ENCODE peak calls at places on chromosomes 13 and 19, in six cellular contexts. One of them, this sample, is unnamed.

GRCh38 chr13:65943024-65943423 is 1287.1 kb downstream of the PCDH9 start:
- DNase-seq in vagina: no peak
- DNase-seq in mammary epithelial cell: no peak
- DNase-seq in upper lobe of right lung: no peak
- DNase-seq in SJSA1: no peak
- DNase-seq in cardiac muscle cell: peak
- DNase-seq in this sample: no peak

GRCh38 chr19:15584541-15585115 is 30.4 kb upstream of the CYP4F8 start:
- DNase-seq in vagina: no peak
- DNase-seq in mammary epithelial cell: peak
- DNase-seq in upper lobe of right lung: peak
- DNase-seq in SJSA1: peak
- DNase-seq in cardiac muscle cell: peak
- DNase-seq in this sample: peak

GRCh38 chr19:49432141-49433073 is 7.2 kb downstream of the GFY start:
- DNase-seq in vagina: no peak
- DNase-seq in mammary epithelial cell: no peak
- DNase-seq in upper lobe of right lung: no peak
- DNase-seq in SJSA1: no peak
- DNase-seq in cardiac muscle cell: no peak
- DNase-seq in this sample: no peak

GRCh38 chr19:6947745-6948144 is 60.4 kb downstream of the ADGRE1 start:
- DNase-seq in vagina: no peak
- DNase-seq in mammary epithelial cell: no peak
- DNase-seq in upper lobe of right lung: no peak
- DNase-seq in SJSA1: no peak
- DNase-seq in cardiac muscle cell: peak
- DNase-seq in this sample: no peak

GRCh38 chr13:90696656-90697055 is 650.8 kb upstream of the MIR17HG start:
- DNase-seq in vagina: no peak
- DNase-seq in mammary epithelial cell: peak
- DNase-seq in upper lobe of right lung: no peak
- DNase-seq in SJSA1: no peak
- DNase-seq in cardiac muscle cell: peak
- DNase-seq in this sample: no peak

GRCh38 chr13:80048802-80049201 is 292.1 kb downstream of the SPRY2 start:
- DNase-seq in vagina: no peak
- DNase-seq in mammary epithelial cell: peak
- DNase-seq in upper lobe of right lung: peak
- DNase-seq in SJSA1: peak
- DNase-seq in cardiac muscle cell: peak
- DNase-seq in this sample: peak

GRCh38 chr19:53034948-53035675 is 9.4 kb upstream of the ERVV-2 start:
- DNase-seq in vagina: no peak
- DNase-seq in mammary epithelial cell: no peak
- DNase-seq in upper lobe of right lung: no peak
- DNase-seq in SJSA1: no peak
- DNase-seq in cardiac muscle cell: no peak
- DNase-seq in this sample: no peak

GRCh38 chr13:43054803-43055802 is 31.7 kb downstream of the DNAJC15 start:
- DNase-seq in vagina: no peak
- DNase-seq in mammary epithelial cell: peak
- DNase-seq in upper lobe of right lung: no peak
- DNase-seq in SJSA1: peak
- DNase-seq in cardiac muscle cell: peak
- DNase-seq in this sample: peak

GRCh38 chr19:46825731-46826055 is 25.0 kb downstream of the AP2S1 start:
- DNase-seq in vagina: no peak
- DNase-seq in mammary epithelial cell: peak
- DNase-seq in upper lobe of right lung: no peak
- DNase-seq in SJSA1: no peak
- DNase-seq in cardiac muscle cell: no peak
- DNase-seq in this sample: no peak

GRCh38 chr19:4256563-4256962 is 9.7 kb downstream of the YJU2 start:
- DNase-seq in vagina: no peak
- DNase-seq in mammary epithelial cell: no peak
- DNase-seq in upper lobe of right lung: no peak
- DNase-seq in SJSA1: no peak
- DNase-seq in cardiac muscle cell: no peak
- DNase-seq in this sample: no peak

GRCh38 chr13:50366488-50367174 is 351.4 kb downstream of the KCNRG start:
- DNase-seq in vagina: no peak
- DNase-seq in mammary epithelial cell: no peak
- DNase-seq in upper lobe of right lung: no peak
- DNase-seq in SJSA1: no peak
- DNase-seq in cardiac muscle cell: no peak
- DNase-seq in this sample: no peak

GRCh38 chr13:44734204-44734707 is 158.1 kb upstream of the TSC22D1 start:
- DNase-seq in vagina: no peak
- DNase-seq in mammary epithelial cell: peak
- DNase-seq in upper lobe of right lung: peak
- DNase-seq in SJSA1: no peak
- DNase-seq in cardiac muscle cell: peak
- DNase-seq in this sample: peak

GRCh38 chr19:40322271-40322610 is 26.0 kb downstream of the C19orf47 start:
- DNase-seq in vagina: no peak
- DNase-seq in mammary epithelial cell: no peak
- DNase-seq in upper lobe of right lung: no peak
- DNase-seq in SJSA1: no peak
- DNase-seq in cardiac muscle cell: no peak
- DNase-seq in this sample: no peak

GRCh38 chr13:59823495-59823894 is 340.2 kb downstream of the DIAPH3 start:
- DNase-seq in vagina: no peak
- DNase-seq in mammary epithelial cell: peak
- DNase-seq in upper lobe of right lung: no peak
- DNase-seq in SJSA1: no peak
- DNase-seq in cardiac muscle cell: peak
- DNase-seq in this sample: no peak

GRCh38 chr13:112752211-112752610 is 62.4 kb downstream of the ATP11A start:
- DNase-seq in vagina: no peak
- DNase-seq in mammary epithelial cell: no peak
- DNase-seq in upper lobe of right lung: peak
- DNase-seq in SJSA1: no peak
- DNase-seq in cardiac muscle cell: no peak
- DNase-seq in this sample: no peak

DNA sequence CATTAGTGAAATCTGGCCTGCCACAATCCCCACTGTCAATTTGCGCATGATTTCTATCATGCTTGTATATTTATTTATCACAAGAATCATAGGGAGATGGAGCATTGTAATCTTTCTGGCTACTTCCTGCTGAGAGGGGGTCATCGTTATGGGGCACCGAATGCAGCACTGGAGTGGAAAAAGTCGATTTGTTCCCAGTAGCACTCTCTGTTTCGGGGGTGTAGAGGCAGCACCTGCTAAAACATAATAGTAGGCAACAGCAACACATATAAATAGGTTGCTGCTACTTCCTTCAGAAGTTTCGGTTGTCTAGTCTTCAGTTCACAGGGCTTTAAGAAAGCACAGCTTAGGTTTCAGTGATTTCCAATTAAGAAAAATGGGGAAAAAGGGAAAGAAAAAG is 23.4 kb upstream of the CEACAM21 start:
- DNase-seq in vagina: no peak
- DNase-seq in mammary epithelial cell: no peak
- DNase-seq in upper lobe of right lung: no peak
- DNase-seq in SJSA1: no peak
- DNase-seq in cardiac muscle cell: no peak
- DNase-seq in this sample: no peak
- H3K4me3 ChIP-seq in vagina: no peak
- H3K4me3 ChIP-seq in mammary epithelial cell: no peak
- H3K4me3 ChIP-seq in upper lobe of right lung: peak
- H3K4me3 ChIP-seq in SJSA1: no peak
- H3K4me3 ChIP-seq in cardiac muscle cell: no peak
- H3K4me3 ChIP-seq in this sample: no peak

DNA sequence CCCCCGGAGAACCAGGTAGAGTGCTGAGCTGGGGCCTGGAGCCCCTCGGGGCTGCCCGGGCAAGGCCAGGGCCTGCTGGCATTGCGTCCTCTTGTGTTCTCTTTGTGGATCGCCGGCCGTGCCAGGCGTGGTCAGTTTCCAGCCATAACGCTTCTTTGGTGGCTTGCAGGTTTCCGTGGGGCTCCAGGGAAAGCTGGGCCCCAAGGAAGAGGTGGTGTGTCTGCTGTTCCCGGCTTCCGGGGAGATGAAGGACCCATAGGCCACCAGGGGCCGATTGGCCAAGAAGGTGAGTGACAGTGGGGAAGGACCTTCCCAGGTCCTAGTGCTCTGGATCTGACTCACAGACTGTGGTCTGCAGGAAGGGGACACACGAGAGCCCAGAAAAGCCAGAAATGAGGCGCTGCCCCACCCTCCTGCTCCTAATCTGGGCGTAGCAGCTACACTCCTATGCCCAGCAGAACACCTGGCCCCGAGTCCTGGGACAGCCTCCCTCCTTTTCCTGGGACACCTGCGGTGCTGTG is 57.5 kb downstream of the RAB20 start:
- DNase-seq in vagina: no peak
- DNase-seq in mammary epithelial cell: no peak
- DNase-seq in upper lobe of right lung: no peak
- DNase-seq in SJSA1: no peak
- DNase-seq in cardiac muscle cell: no peak
- DNase-seq in this sample: no peak
- H3K27ac ChIP-seq in vagina: no peak
- H3K27ac ChIP-seq in mammary epithelial cell: no peak
- H3K27ac ChIP-seq in upper lobe of right lung: no peak
- H3K27ac ChIP-seq in SJSA1: peak
- H3K27ac ChIP-seq in cardiac muscle cell: no peak
- H3K27ac ChIP-seq in this sample: peak

GRCh38 chr19:18150776-18151624 is 2.0 kb upstream of the PIK3R2 start:
- DNase-seq in vagina: no peak
- DNase-seq in mammary epithelial cell: no peak
- DNase-seq in upper lobe of right lung: no peak
- DNase-seq in SJSA1: no peak
- DNase-seq in cardiac muscle cell: no peak
- DNase-seq in this sample: no peak
- H3K4me3 ChIP-seq in vagina: no peak
- H3K4me3 ChIP-seq in mammary epithelial cell: no peak
- H3K4me3 ChIP-seq in upper lobe of right lung: no peak
- H3K4me3 ChIP-seq in SJSA1: no peak
- H3K4me3 ChIP-seq in cardiac muscle cell: no peak
- H3K4me3 ChIP-seq in this sample: no peak

DNA sequence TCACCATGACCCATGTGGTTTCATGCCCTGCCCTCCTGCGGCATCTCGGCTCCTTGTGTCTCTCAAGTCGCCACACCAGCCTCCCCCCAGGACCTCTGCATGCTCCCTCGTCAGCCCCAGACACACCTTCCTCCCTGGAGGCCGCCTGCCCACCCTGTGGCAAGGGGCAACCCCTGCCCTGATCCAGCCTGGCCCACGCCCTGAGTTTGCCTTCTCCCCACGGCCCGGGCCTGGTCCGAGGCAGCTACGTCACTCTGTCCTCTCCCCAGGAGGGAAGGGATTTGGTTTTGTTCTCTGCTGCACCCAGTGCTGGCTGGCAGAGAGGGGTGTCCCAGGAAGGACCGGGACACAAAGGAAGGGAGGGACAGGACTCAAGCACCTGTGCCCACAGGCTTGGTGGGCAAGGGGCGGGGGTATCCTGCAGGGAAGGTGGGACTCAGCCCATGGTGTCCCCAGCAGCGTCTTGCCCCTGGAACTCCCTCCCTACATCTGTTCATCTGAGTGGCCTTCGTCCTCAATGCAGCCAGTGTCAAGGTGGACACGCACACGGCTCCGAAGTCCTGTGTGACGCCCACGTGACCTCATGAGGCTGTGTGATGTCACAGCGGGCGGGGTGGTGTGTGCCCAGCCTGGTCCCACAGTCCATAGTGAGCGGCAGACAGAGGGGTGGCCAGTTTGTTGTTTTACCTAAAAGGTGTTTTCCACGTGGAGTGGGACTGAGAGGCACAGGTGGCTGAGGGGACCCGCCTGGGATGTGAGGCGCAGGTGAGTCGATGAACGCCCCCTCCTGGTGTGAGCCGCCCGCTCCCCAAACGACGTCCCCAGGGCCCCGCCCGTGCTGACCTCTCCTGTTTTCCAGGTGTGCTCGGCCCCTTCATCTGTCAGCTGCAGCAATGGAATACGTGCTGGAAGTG is at the start of gene TEX29:
- DNase-seq in vagina: no peak
- DNase-seq in mammary epithelial cell: no peak
- DNase-seq in upper lobe of right lung: no peak
- DNase-seq in SJSA1: peak
- DNase-seq in cardiac muscle cell: no peak
- DNase-seq in this sample: no peak
- H3K27ac ChIP-seq in vagina: no peak
- H3K27ac ChIP-seq in mammary epithelial cell: no peak
- H3K27ac ChIP-seq in upper lobe of right lung: no peak
- H3K27ac ChIP-seq in SJSA1: no peak
- H3K27ac ChIP-seq in cardiac muscle cell: no peak
- H3K27ac ChIP-seq in this sample: no peak

GRCh38 chr19:55676889-55677505 is 2.0 kb downstream of the EPN1 start:
- DNase-seq in vagina: no peak
- DNase-seq in mammary epithelial cell: no peak
- DNase-seq in upper lobe of right lung: no peak
- DNase-seq in SJSA1: no peak
- DNase-seq in cardiac muscle cell: no peak
- DNase-seq in this sample: no peak
- H3K4me3 ChIP-seq in vagina: peak
- H3K4me3 ChIP-seq in mammary epithelial cell: peak
- H3K4me3 ChIP-seq in upper lobe of right lung: peak
- H3K4me3 ChIP-seq in SJSA1: no peak
- H3K4me3 ChIP-seq in cardiac muscle cell: no peak
- H3K4me3 ChIP-seq in this sample: peak

DNA sequence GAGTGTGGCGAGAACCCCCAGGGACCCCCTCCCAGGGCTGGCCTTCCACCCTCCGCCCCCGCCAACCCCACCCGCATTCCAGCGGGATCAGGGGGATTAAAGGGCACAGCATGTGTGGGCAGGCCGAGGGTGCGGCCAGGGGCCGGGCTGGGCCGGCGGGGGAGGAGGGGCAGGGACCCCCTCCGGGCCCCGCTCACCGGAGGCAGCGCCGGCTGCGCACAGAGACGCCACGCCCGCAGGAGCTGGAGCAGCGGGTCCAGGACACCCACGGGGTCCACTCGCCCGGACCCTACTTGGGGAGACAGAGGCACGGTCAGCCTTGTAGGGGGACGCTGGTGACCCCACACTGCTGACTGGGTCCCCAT is 2.4 kb downstream of the ADAMTSL5 start:
- DNase-seq in vagina: no peak
- DNase-seq in mammary epithelial cell: no peak
- DNase-seq in upper lobe of right lung: no peak
- DNase-seq in SJSA1: no peak
- DNase-seq in cardiac muscle cell: no peak
- DNase-seq in this sample: no peak
- H3K27ac ChIP-seq in vagina: peak
- H3K27ac ChIP-seq in mammary epithelial cell: no peak
- H3K27ac ChIP-seq in upper lobe of right lung: no peak
- H3K27ac ChIP-seq in SJSA1: no peak
- H3K27ac ChIP-seq in cardiac muscle cell: no peak
- H3K27ac ChIP-seq in this sample: peak